ENCODE peak calls at places on chromosome 21, in five cellular contexts. F, B, Z, J and G are unnamed samples. For H3K27me3, the result is how much of the 10 kb centered on the place peaks cover.

GRCh38 chr21:20523191-20523590 is 475.0 kb upstream of the NCAM2 start:
- DNase-seq in F (no peak), B (no peak), Z (no peak), J (no peak), G (no peak)

GRCh38 chr21:32311621-32312020 is 13.0 kb downstream of the MRAP start:
- DNase-seq in F (no peak), B (no peak), Z (no peak), J (no peak), G (no peak)

GRCh38 chr21:41280115-41280919 is 36.3 kb upstream of the FAM3B start:
- DNase-seq in F (peak), B (no peak), Z (peak), J (no peak), G (peak)

GRCh38 chr21:27820342-27820741 is 853.5 kb upstream of the ADAMTS5 start:
- DNase-seq in F (no peak), B (no peak), Z (no peak), J (no peak), G (no peak)

GRCh38 chr21:41366522-41367151 is 4.8 kb downstream of the MX2 start:
- DNase-seq in F (no peak), B (no peak), Z (peak), J (peak), G (no peak)

GRCh38 chr21:20083336-20083735 is 914.9 kb upstream of the NCAM2 start:
- DNase-seq in F (no peak), B (no peak), Z (no peak), J (no peak), G (no peak)

GRCh38 chr21:36005018-36005417 is 55.3 kb downstream of the SETD4 start:
- DNase-seq in F (peak), B (peak), Z (no peak), J (no peak), G (no peak)

GRCh38 chr21:19900149-19900548 is 1098.1 kb upstream of the NCAM2 start:
- DNase-seq in F (no peak), B (no peak), Z (no peak), J (no peak), G (no peak)

GRCh38 chr21:44947930-44948331 is 8.1 kb downstream of the SLX9 start:
- DNase-seq in F (peak), B (no peak), Z (no peak), J (peak), G (no peak)

GRCh38 chr21:31706562-31706961 is 25.4 kb downstream of the SCAF4 start:
- DNase-seq in F (no peak), B (no peak), Z (no peak), J (no peak), G (no peak)

GRCh38 chr21:33587792-33588484 is 546 bp downstream of the DONSON start:
- DNase-seq in F (peak), B (no peak), Z (no peak), J (no peak), G (no peak)

GRCh38 chr21:46585191-46585953 is 19.5 kb downstream of the S100B start:
- DNase-seq in F (no peak), B (no peak), Z (no peak), J (no peak), G (no peak)

GRCh38 chr21:37047079-37047478 is 25.8 kb downstream of the PIGP start:
- DNase-seq in F (no peak), B (no peak), Z (no peak), J (no peak), G (no peak)

GRCh38 chr21:36544545-36544944 is 64.6 kb upstream of the CLDN14 start:
- DNase-seq in F (no peak), B (no peak), Z (no peak), J (no peak), G (no peak)

GRCh38 chr21:14403681-14404318 is 20.9 kb upstream of the HSPA13 start:
- DNase-seq in F (no peak), B (no peak), Z (no peak), J (no peak), G (no peak)

GRCh38 chr21:45508607-45509565 is 33.4 kb downstream of the SLC19A1 start:
- DNase-seq in F (no peak), B (peak), Z (no peak), J (peak), G (no peak)

GRCh38 chr21:46517361-46517760 is 58.7 kb downstream of the DIP2A start:
- DNase-seq in F (no peak), B (no peak), Z (no peak), J (no peak), G (no peak)

GRCh38 chr21:46116846-46117585 is 19.1 kb downstream of the COL6A2 start:
- DNase-seq in F (peak), B (peak), Z (no peak), J (peak), G (no peak)

GRCh38 chr21:21000576-21001175 is 2.5 kb downstream of the NCAM2 start:
- DNase-seq in F (no peak), B (no peak), Z (no peak), J (no peak), G (no peak)

GRCh38 chr21:31360717-31361116 is 16.7 kb upstream of the TIAM1 start:
- DNase-seq in F (no peak), B (no peak), Z (no peak), J (no peak), G (no peak)

GRCh38 chr21:31184462-31184861 is 146.2 kb upstream of the KRTAP19-8 start:
- DNase-seq in F (no peak), B (peak), Z (no peak), J (no peak), G (no peak)

GRCh38 chr21:30986966-30987365 is 51.3 kb downstream of the KRTAP19-8 start:
- DNase-seq in F (no peak), B (no peak), Z (no peak), J (no peak), G (no peak)

GRCh38 chr21:40839551-40839950 is 7.4 kb downstream of the DSCAM start:
- DNase-seq in F (no peak), B (no peak), Z (no peak), J (no peak), G (no peak)

GRCh38 chr21:30243691-30244090 is 27.8 kb upstream of the CLDN8 start:
- DNase-seq in F (no peak), B (no peak), Z (no peak), J (no peak), G (no peak)

GRCh38 chr21:31555741-31556191 is 103.7 kb upstream of the SOD1 start:
- DNase-seq in F (no peak), B (no peak), Z (no peak), J (no peak), G (no peak)

GRCh38 chr21:43731891-43732711 is 13.2 kb downstream of the PDXK start:
- DNase-seq in F (no peak), B (no peak), Z (no peak), J (no peak), G (no peak)
- H3K4me3 ChIP-seq in F (no peak), B (no peak), Z (no peak), J (no peak), G (no peak)

DNA sequence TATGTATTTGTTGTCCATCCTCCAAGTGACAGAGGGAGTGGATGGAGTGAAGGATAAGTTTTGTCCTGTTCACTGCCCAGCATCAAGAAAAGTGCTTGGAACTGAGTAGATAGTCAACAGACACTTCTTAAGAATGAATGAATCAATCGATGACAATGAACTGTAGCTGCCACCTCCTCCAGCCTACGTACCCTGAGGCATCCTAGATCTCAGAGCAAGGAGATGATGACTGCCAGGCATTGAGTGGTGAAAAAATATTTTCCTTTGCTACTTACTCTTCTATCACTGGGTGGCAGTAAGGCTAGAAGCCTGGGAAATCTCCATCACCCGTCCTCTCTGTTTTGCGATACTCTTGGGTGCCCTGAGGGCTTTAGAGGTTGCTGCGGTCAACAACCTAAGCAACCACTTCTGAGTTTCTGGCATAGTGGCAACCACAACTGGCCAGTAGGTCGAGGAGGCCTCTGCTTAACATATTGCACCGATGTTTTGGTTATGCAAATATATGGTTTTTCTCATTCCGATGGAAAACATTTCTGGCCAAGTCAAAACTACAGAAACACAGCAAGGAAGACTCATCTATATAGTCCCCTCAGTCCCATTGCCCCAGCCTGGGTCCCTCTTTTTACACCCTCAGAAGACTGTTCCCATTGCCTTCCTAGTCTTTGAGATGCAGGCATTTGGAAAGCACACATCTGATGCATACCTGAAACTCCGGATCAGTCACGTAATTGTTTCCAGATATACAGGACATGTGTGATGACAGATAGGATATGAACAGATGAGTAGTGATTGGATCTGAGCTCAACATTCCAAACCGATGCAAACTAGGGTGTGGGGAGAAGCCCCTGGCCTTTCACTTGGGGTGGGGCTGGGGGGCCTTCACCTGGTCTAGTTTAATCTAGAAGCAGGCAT is 136.8 kb downstream of the RUNX1 start:
- DNase-seq in F (no peak), B (no peak), Z (no peak), J (no peak), G (no peak)
- H3K27me3 ChIP-seq in F (under half), B (under half), Z (under half), J (under half), G (under half)

GRCh38 chr21:38741092-38741975 is 64.4 kb upstream of the ETS2 start:
- DNase-seq in F (no peak), B (no peak), Z (no peak), J (no peak), G (no peak)
- TF ChIP-seq CTCF in F (no peak), B (no peak), Z (no peak), J (no peak), G (no peak)

GRCh38 chr21:42370894-42371654 is 4.7 kb upstream of the TFF1 start:
- DNase-seq in F (no peak), B (no peak), Z (no peak), J (peak), G (no peak)

GRCh38 chr21:42367379-42368165 is 1.2 kb upstream of the TFF1 start:
- DNase-seq in F (no peak), B (no peak), Z (no peak), J (no peak), G (no peak)

GRCh38 chr21:42366292-42367010 is at the start of gene TFF1:
- DNase-seq in F (no peak), B (no peak), Z (no peak), J (no peak), G (no peak)

GRCh38 chr21:42373181-42373907 is 7.0 kb upstream of the TFF1 start:
- DNase-seq in F (no peak), B (peak), Z (no peak), J (peak), G (no peak)

GRCh38 chr21:42369821-42370220 is 3.5 kb upstream of the TFF1 start:
- DNase-seq in F (no peak), B (no peak), Z (no peak), J (no peak), G (no peak)
- H3K4me3 ChIP-seq in F (no peak), B (no peak), Z (no peak), J (no peak), G (no peak)